ENCODE peak calls at places on chromosomes 16 and 17, in four cellular contexts. F is A549, R is GM12878, O is suprapubic skin. C is an unnamed sample.

GRCh38 chr16:3607161-3607560 is 4.2 kb downstream of the SLX4 start:
- DNase-seq in F (no peak), R (no peak), O (no peak), C (no peak)

GRCh38 chr17:6753006-6753445 is 2.8 kb upstream of the XAF1 start:
- DNase-seq in F (no peak), R (no peak), O (peak; percentile 80), C (peak; percentile 31)

GRCh38 chr17:57433396-57433944 is 177.1 kb downstream of the MSI2 start:
- DNase-seq in F (no peak), R (no peak), O (no peak), C (no peak)

GRCh38 chr16:49575352-49576172 is 202.0 kb downstream of the C16orf78 start:
- DNase-seq in F (no peak), R (peak; percentile 71), O (no peak), C (peak; percentile 68)

GRCh38 chr17:40060887-40061480 is 1.8 kb upstream of the THRA start:
- DNase-seq in F (no peak), R (no peak), O (no peak), C (no peak)

GRCh38 chr17:59440757-59441458 is 109.5 kb downstream of the YPEL2 start:
- DNase-seq in F (peak; percentile 89), R (peak; percentile 68), O (peak; percentile 93), C (peak; percentile 92)

GRCh38 chr16:64657316-64658011 is 464.4 kb downstream of the CDH11 start:
- DNase-seq in F (no peak), R (no peak), O (no peak), C (no peak)

GRCh38 chr16:65249768-65250167 is 127.9 kb upstream of the CDH11 start:
- DNase-seq in F (no peak), R (no peak), O (peak; percentile 64), C (no peak)

GRCh38 chr17:83203472-83204221 is 124.2 kb downstream of the METRNL start:
- DNase-seq in F (no peak), R (no peak), O (peak; percentile 74), C (peak; percentile 8)

GRCh38 chr16:78648517-78648916 is 549.1 kb downstream of the WWOX start:
- DNase-seq in F (no peak), R (no peak), O (no peak), C (no peak)

GRCh38 chr17:4920351-4921048 is 11.6 kb upstream of the GP1BA start:
- DNase-seq in F (no peak), R (no peak), O (no peak), C (no peak)

GRCh38 chr16:22262460-22262859 is 34.7 kb upstream of the POLR3E start:
- DNase-seq in F (no peak), R (no peak), O (no peak), C (no peak)

GRCh38 chr17:34246872-34247271 is 8.2 kb upstream of the CCL2 start:
- DNase-seq in F (no peak), R (no peak), O (no peak), C (no peak)

GRCh38 chr17:58224315-58224714 is 5.3 kb upstream of the MKS1 start:
- DNase-seq in F (peak; percentile 16), R (no peak), O (no peak), C (no peak)

GRCh38 chr16:85552980-85553435 is 60.1 kb upstream of the GSE1 start:
- DNase-seq in F (no peak), R (no peak), O (no peak), C (no peak)

GRCh38 chr17:27756467-27757371 is 43.6 kb downstream of the NOS2 start:
- DNase-seq in F (peak; percentile 73), R (no peak), O (no peak), C (peak; percentile 68)

GRCh38 chr17:50094243-50094752 is 853 bp upstream of the PDK2 start:
- DNase-seq in F (peak; percentile 91), R (peak; percentile 41), O (peak; percentile 94), C (peak; percentile 94)

GRCh38 chr16:69413045-69413664 is 11.3 kb upstream of the CYB5B start:
- DNase-seq in F (no peak), R (no peak), O (no peak), C (no peak)

GRCh38 chr16:74015953-74016352 is 280.7 kb upstream of the PSMD7 start:
- DNase-seq in F (no peak), R (no peak), O (no peak), C (no peak)

GRCh38 chr16:19094542-19095365 is 19.0 kb upstream of the ITPRIPL2 start:
- DNase-seq in F (peak; percentile 91), R (no peak), O (no peak), C (peak; percentile 50)

GRCh38 chr17:81512984-81513668 is 527 bp upstream of the ACTG1 start:
- DNase-seq in F (peak; percentile 89), R (no peak), O (no peak), C (peak; percentile 80)

GRCh38 chr17:81666342-81667191 is at the start of the genes CCDC137 and OXLD1:
- DNase-seq in F (peak; percentile 98), R (peak; percentile 76), O (peak; percentile 97), C (peak; percentile 97)

GRCh38 chr17:13428611-13429042 is 173.1 kb downstream of the HS3ST3A1 start:
- DNase-seq in F (no peak), R (no peak), O (no peak), C (no peak)

GRCh38 chr16:84234656-84235285 is 5.0 kb downstream of the KCNG4 start:
- DNase-seq in F (no peak), R (no peak), O (no peak), C (no peak)

GRCh38 chr17:9905902-9906301 is 831 bp upstream of the RCVRN start:
- DNase-seq in F (peak; percentile 64), R (no peak), O (no peak), C (no peak)

GRCh38 chr17:77700165-77700881 is 258.2 kb upstream of the TNRC6C start:
- DNase-seq in F (no peak), R (no peak), O (no peak), C (no peak)

GRCh38 chr16:18941471-18941870 is 15.3 kb upstream of the SMG1 start:
- DNase-seq in F (no peak), R (no peak), O (no peak), C (no peak)

GRCh38 chr17:75031972-75032895 is 14.5 kb downstream of the ATP5PD start:
- DNase-seq in F (peak; percentile 86), R (no peak), O (peak; percentile 93), C (peak; percentile 74)

GRCh38 chr17:9424071-9424640 is 151.5 kb downstream of the STX8 start:
- DNase-seq in F (no peak), R (no peak), O (no peak), C (no peak)

GRCh38 chr17:42406602-42407288 is 16.3 kb downstream of the CAVIN1 start:
- DNase-seq in F (no peak), R (no peak), O (no peak), C (no peak)
- H3K4me1 ChIP-seq in F (peaks cover 80% of the 10 kb centered on the region), R (peaks cover 4% of the 10 kb centered on the region), O (peaks cover 78% of the 10 kb centered on the region), C (peaks cover 68% of the 10 kb centered on the region)

DNA sequence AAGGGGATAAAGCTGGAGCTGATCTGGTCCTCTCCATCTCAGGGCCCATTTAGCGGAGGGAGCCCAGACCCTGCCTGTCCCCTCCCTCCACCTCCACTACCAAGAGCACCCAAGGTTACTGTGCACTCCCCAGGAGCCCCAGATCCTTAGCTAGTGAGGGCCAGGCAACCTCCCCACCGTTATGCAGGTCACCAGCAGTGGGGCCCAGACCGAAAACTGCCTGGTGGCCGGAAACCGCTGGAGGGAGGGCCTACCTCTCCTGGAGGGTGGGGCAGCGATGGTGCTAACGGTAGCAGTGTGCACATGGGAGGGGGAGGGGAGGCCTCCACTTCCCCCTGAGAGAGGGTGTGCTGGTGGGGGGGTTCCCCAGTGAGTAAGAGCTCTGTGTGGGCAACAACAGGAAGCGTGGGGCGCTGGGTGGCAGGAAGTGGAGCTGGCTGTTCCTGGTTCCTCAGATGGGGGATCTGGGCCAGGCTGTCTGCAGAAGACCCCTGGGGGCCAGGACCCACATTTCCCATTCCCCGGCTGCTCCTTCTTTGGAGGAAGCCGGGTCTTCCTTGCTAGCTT is 4.4 kb downstream of the FMNL1 start:
- DNase-seq in F (peak; percentile 40), R (peak; percentile 95), O (no peak), C (peak; percentile 91)
- TF ChIP-seq EP300 in F (no peak), R (peak; percentile 81), O (no peak), C (no peak)

GRCh38 chr17:70138309-70138865 is 30.9 kb upstream of the KCNJ2 start:
- DNase-seq in F (peak; percentile 23), R (no peak), O (no peak), C (no peak)
- H3K4me3 ChIP-seq in F (no peak overlapping the region), R (no peak overlapping the region), O (no peak overlapping the region), C (no peak overlapping the region)

GRCh38 chr17:8122923-8123694 is 797 bp downstream of the HES7 start:
- DNase-seq in F (peak; percentile 52), R (no peak), O (no peak), C (no peak)

GRCh38 chr17:8124350-8125195 is 667 bp upstream of the HES7 start:
- DNase-seq in F (peak; percentile 53), R (no peak), O (no peak), C (no peak)

GRCh38 chr17:8122391-8122922 is 1.4 kb downstream of the HES7 start:
- DNase-seq in F (peak; percentile 69), R (no peak), O (no peak), C (no peak)

GRCh38 chr17:8125196-8125946 is 1.5 kb upstream of the HES7 start:
- DNase-seq in F (peak; percentile 81), R (peak; percentile 64), O (peak; percentile 91), C (peak; percentile 88)

DNA sequence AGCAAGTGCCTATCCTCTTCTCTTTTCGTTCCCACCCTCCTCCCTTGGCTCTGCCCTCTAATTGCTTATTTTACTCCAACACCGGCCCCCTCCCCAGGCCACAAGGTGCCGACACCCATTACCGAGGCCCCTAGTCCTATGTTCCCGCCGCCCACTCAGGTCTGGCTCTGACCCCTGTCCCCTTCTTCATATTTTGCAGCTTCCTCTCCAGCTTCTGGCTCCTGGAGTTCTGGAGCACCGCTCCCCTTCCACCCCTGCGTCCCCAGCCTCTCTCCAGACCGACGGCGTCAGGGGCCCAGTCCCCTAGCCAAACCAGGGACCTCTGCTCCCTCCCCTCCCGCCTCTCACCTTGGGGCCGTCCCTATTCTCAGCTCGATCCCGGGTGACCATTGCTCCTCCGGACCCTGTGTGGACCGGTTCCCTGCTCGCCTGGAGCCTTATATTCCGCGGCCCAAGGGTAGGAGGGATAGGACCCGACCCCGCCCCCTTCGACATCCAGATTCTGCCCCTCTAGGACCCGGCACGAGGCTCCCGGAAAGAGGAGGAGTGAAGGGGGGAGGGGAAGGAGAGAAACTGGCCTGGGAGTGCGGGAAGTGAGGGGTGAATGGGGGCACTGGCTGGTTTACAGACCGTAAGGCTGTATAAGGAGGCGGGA is at the start of gene HES7:
- DNase-seq in F (peak; percentile 62), R (no peak), O (peak; percentile 80), C (no peak)
- H3K4me1 ChIP-seq in F (peaks cover 19% of the 10 kb centered on the region), R (peaks cover 36% of the 10 kb centered on the region), O (peaks cover 75% of the 10 kb centered on the region), C (peaks cover 70% of the 10 kb centered on the region)

DNA sequence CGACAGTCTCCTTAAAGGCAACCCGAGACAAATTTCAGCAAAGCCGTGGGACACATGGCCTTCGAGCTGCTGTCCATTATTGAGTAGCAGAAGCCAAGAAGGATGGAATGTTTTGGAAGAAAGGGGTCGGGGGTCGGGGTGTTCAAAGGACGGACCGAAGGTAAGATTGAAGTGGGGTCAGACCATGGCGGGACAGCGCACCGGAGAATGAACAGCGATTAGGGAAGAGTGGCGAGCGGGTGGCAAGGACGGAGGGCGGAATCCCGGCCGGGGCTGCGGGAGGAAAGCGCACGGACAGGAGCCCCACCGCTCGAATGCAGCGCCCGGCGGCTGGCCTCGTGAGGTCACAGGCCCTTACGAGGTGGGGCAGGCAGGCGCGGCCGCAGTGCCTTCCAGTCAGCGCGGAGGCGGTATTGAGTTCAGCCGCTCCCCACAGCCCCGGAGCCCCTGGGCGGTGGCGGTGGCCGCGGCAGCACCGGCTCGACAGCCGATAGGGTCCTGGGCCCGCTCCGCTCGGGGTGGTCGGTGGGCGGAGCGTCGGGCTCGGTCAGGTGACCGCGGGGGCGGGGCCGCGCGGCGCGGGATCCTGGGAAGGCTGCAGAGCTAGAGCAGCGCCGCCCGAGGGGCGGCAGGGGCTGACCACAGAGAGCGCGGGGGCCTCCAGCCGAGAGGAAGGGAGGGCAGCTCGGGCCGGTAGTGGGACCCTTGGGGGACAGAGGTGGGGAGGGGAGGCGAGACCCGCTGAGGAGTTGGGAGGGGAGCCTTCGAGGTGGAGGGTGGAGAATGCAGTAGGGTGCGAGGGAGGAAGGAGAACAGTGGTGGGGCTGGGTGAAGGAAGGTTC is at the start of gene EFCAB13:
- DNase-seq in F (peak; percentile 96), R (peak; percentile 54), O (peak; percentile 92), C (peak; percentile 92)
- TF ChIP-seq EP300 in F (no peak), R (no peak), O (no peak), C (no peak)